ENCODE peak calls at places on chromosomes 5 and 9, in six cellular contexts. S is colonic mucosa, L is right atrium auricular region, Y is cardiac muscle cell, K is adrenal gland, X is hepatocyte. R is an unnamed sample. For H3K36me3 and H3K9me3, the result is how much of the 10 kb centered on the place peaks cover.

GRCh38 chr5:147208134-147208533 is 26.7 kb upstream of the STK32A start:
- DNase-seq in S (no peak), L (no peak), Y (no peak), K (peak), X (no peak), R (no peak)

GRCh38 chr9:108874058-108874788 is 12.2 kb downstream of the ACTL7A start:
- DNase-seq in S (no peak), L (no peak), Y (no peak), K (no peak), X (no peak), R (no peak)

GRCh38 chr9:9804109-9804508 is 808.7 kb downstream of the PTPRD start:
- DNase-seq in S (no peak), L (no peak), Y (no peak), K (no peak), X (no peak), R (no peak)

GRCh38 chr9:112540800-112541199 is 54.2 kb downstream of the KIAA1958 start:
- DNase-seq in S (no peak), L (no peak), Y (no peak), K (no peak), X (no peak), R (no peak)

GRCh38 chr5:133065482-133065881 is 13.7 kb downstream of the HSPA4 start:
- DNase-seq in S (no peak), L (no peak), Y (no peak), K (no peak), X (peak), R (no peak)

GRCh38 chr9:81125446-81126092 is 563.8 kb downstream of the TLE1 start:
- DNase-seq in S (no peak), L (no peak), Y (no peak), K (no peak), X (no peak), R (no peak)

GRCh38 chr5:150053231-150053626 is 33.1 kb downstream of the CSF1R start:
- DNase-seq in S (no peak), L (no peak), Y (no peak), K (peak), X (no peak), R (no peak)

GRCh38 chr9:130845901-130846381 is 10.9 kb downstream of the ABL1 start:
- DNase-seq in S (no peak), L (no peak), Y (peak), K (no peak), X (peak), R (no peak)

GRCh38 chr9:14692536-14692917 is 705 bp downstream of the ZDHHC21 start:
- DNase-seq in S (no peak), L (no peak), Y (no peak), K (no peak), X (no peak), R (no peak)

GRCh38 chr5:107564896-107565295 is 105.8 kb downstream of the EFNA5 start:
- DNase-seq in S (no peak), L (no peak), Y (no peak), K (no peak), X (no peak), R (no peak)

GRCh38 chr9:135067091-135067710 is 20.3 kb upstream of the OLFM1 start:
- DNase-seq in S (no peak), L (no peak), Y (no peak), K (no peak), X (no peak), R (no peak)

DNA sequence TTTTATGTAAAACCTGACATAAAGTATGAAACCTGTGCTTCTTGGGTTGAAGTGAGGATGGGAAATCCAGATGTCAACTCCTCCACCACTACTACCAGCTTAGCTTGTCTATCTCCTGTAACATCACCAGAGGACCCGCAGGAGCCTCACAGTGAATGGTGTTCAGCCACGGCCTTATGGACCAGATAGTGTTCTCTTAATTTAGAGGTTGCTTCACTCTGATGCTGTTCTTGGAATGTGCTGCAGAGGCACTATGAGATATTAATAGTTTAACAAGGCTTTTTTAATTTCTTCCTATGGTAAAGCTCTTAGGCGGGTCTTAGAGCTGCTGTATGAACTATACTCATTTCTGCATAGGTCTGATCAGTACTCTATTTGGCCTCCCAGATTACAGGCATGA is 27.9 kb downstream of the NFX1 start:
- DNase-seq in S (no peak), L (no peak), Y (no peak), K (no peak), X (no peak), R (no peak)
- H3K36me3 ChIP-seq in S (under half), L (half or more), Y (half or more), K (half or more), X (under half), R (under half)

DNA sequence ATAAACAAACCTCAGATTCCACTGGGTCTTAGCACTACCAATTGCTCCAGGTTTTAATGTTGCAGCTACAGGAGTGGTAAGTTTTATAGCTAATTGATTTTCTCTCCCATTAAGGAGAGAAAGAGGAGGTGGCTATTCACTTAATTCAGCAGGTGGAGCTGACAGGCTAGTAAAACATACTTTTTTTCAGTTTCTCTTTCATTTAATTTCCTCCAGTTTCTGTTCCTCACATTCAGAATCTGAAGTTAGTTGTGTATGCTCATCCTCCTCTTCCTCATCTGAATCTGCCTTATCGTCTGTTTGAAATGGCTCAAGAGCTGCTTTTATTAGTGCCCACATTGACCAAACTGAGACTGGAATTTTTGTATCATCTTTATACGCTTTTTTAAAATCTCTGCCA is 98.0 kb downstream of the PLPPR1 start:
- DNase-seq in S (no peak), L (no peak), Y (no peak), K (no peak), X (no peak), R (no peak)
- H3K9me3 ChIP-seq in S (under half), L (under half), Y (under half), K (under half), X (under half), R (under half)

GRCh38 chr9:12785251-12785880 is 10.5 kb downstream of the LURAP1L start:
- DNase-seq in S (peak), L (no peak), Y (no peak), K (peak), X (peak), R (no peak)
- H3K4me3 ChIP-seq in S (no peak), L (no peak), Y (no peak), K (no peak), X (no peak), R (no peak)

GRCh38 chr5:173028811-173029327 is 27.3 kb upstream of the CREBRF start:
- DNase-seq in S (no peak), L (no peak), Y (no peak), K (no peak), X (no peak), R (peak)
- H3K36me3 ChIP-seq in S (under half), L (under half), Y (under half), K (under half), X (under half), R (under half)

GRCh38 chr9:107794259-107794658 is 304.7 kb upstream of the KLF4 start:
- DNase-seq in S (peak), L (no peak), Y (no peak), K (no peak), X (peak), R (peak)
- H3K9me3 ChIP-seq in S (under half), L (under half), Y (under half), K (under half), X (under half), R (under half)

R was measured in Caco-2.